ENCODE peak calls at places on chromosomes 5 and 9, in four cellular contexts. One of them, this sample, is unnamed.

GRCh38 chr5:154465169-154465568 is 12.9 kb downstream of the HAND1 start:
- DNase-seq in left lung: no peak
- DNase-seq in GM13977: no peak
- DNase-seq in GM12865: no peak
- DNase-seq in this sample: peak; percentile 33

GRCh38 chr9:123480096-123480495 is 124.1 kb downstream of the CRB2 start:
- DNase-seq in left lung: no peak
- DNase-seq in GM13977: no peak
- DNase-seq in GM12865: no peak
- DNase-seq in this sample: no peak

GRCh38 chr5:124007675-124008398 is 495.9 kb downstream of the CSNK1G3 start:
- DNase-seq in left lung: no peak
- DNase-seq in GM13977: no peak
- DNase-seq in GM12865: no peak
- DNase-seq in this sample: no peak

GRCh38 chr9:83024501-83025125 is 38.3 kb downstream of the RASEF start:
- DNase-seq in left lung: no peak
- DNase-seq in GM13977: no peak
- DNase-seq in GM12865: no peak
- DNase-seq in this sample: no peak

GRCh38 chr5:72503888-72504491 is 3.2 kb downstream of the ZNF366 start:
- DNase-seq in left lung: peak; percentile 37
- DNase-seq in GM13977: no peak
- DNase-seq in GM12865: no peak
- DNase-seq in this sample: no peak

GRCh38 chr5:173288632-173289031 is 39.6 kb downstream of the STC2 start:
- DNase-seq in left lung: no peak
- DNase-seq in GM13977: no peak
- DNase-seq in GM12865: no peak
- DNase-seq in this sample: no peak

GRCh38 chr9:74770508-74771261 is 117.0 kb downstream of the TRPM6 start:
- DNase-seq in left lung: peak; percentile 82
- DNase-seq in GM13977: peak; percentile 27
- DNase-seq in GM12865: peak; percentile 46
- DNase-seq in this sample: peak; percentile 51

GRCh38 chr9:124708633-124709032 is 62.5 kb downstream of the NR6A1 start:
- DNase-seq in left lung: no peak
- DNase-seq in GM13977: no peak
- DNase-seq in GM12865: no peak
- DNase-seq in this sample: no peak

GRCh38 chr9:91711755-91712591 is 238.1 kb downstream of the ROR2 start:
- DNase-seq in left lung: no peak
- DNase-seq in GM13977: peak; percentile 89
- DNase-seq in GM12865: peak; percentile 94
- DNase-seq in this sample: no peak

GRCh38 chr9:110452227-110452801 is 114.7 kb upstream of the TXNDC8 start:
- DNase-seq in left lung: no peak
- DNase-seq in GM13977: no peak
- DNase-seq in GM12865: peak; percentile 6
- DNase-seq in this sample: no peak

GRCh38 chr9:109012009-109012875 is 1.1 kb downstream of the CTNNAL1 start:
- DNase-seq in left lung: no peak
- DNase-seq in GM13977: peak; percentile 57
- DNase-seq in GM12865: peak; percentile 50
- DNase-seq in this sample: peak; percentile 51

GRCh38 chr9:120869726-120870125 is 7.3 kb downstream of the PHF19 start:
- DNase-seq in left lung: peak; percentile 77
- DNase-seq in GM13977: no peak
- DNase-seq in GM12865: no peak
- DNase-seq in this sample: no peak

GRCh38 chr5:112420111-112420864 is 1.2 kb upstream of the EPB41L4A start:
- DNase-seq in left lung: peak; percentile 91
- DNase-seq in GM13977: peak; percentile 81
- DNase-seq in GM12865: peak; percentile 86
- DNase-seq in this sample: peak; percentile 94

GRCh38 chr5:16913840-16914435 is 22.1 kb downstream of the MYO10 start:
- DNase-seq in left lung: no peak
- DNase-seq in GM13977: no peak
- DNase-seq in GM12865: no peak
- DNase-seq in this sample: peak; percentile 24

GRCh38 chr9:128495804-128496417 is 8.6 kb upstream of the GLE1 start:
- DNase-seq in left lung: no peak
- DNase-seq in GM13977: no peak
- DNase-seq in GM12865: no peak
- DNase-seq in this sample: no peak

GRCh38 chr5:81878333-81878732 is 93.5 kb upstream of the ATG10 start:
- DNase-seq in left lung: no peak
- DNase-seq in GM13977: no peak
- DNase-seq in GM12865: no peak
- DNase-seq in this sample: no peak

GRCh38 chr5:88051148-88051547 is 217.5 kb downstream of the TMEM161B start:
- DNase-seq in left lung: no peak
- DNase-seq in GM13977: no peak
- DNase-seq in GM12865: no peak
- DNase-seq in this sample: no peak

GRCh38 chr5:120368923-120369715 is 95.0 kb upstream of the PRR16 start:
- DNase-seq in left lung: no peak
- DNase-seq in GM13977: no peak
- DNase-seq in GM12865: no peak
- DNase-seq in this sample: peak; percentile 85

DNA sequence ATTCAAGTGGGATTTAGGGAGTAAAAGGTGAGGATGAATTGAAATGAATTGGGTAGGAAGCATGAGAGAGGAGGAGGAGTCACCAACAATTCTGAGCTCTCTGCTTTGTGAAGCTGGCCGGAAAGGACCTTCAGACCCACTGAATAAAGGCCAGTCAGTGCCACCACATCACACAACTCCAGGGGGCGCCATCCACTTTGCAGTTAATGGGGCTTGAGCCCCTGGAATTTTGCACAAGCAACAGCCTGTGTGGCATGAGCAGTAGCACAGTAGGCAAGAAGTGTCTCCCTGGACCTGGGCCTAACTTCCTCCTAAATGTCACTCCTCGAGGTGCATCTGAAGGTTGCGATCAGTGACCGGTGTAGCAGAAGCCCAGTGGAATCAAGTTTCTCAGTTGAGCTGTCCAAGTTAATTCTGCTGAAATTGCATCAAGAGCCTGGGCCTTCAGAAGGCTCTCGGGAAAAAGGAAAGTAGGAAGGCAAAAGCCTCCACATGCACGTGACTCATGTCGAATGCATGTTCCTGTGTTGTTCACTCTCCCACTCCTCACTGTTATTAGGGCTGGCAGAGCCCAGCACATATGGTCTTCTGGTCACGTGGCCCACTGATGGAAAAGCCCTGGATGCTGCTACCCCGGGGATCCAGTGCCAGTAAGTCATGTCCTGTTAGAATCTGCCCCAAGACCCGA is 27.8 kb upstream of the GLIS3 start:
- DNase-seq in left lung: no peak
- DNase-seq in GM13977: no peak
- DNase-seq in GM12865: no peak
- DNase-seq in this sample: no peak
- TF ChIP-seq CTCF in left lung: no peak
- TF ChIP-seq CTCF in GM13977: no peak
- TF ChIP-seq CTCF in GM12865: no peak
- TF ChIP-seq CTCF in this sample: no peak

GRCh38 chr9:71768388-71769174 is at the start of gene CEMIP2:
- DNase-seq in left lung: peak; percentile 99
- DNase-seq in GM13977: peak; percentile 89
- DNase-seq in GM12865: peak; percentile 86
- DNase-seq in this sample: peak; percentile 85

GRCh38 chr9:71772726-71773125 is 4.4 kb upstream of the CEMIP2 start:
- DNase-seq in left lung: no peak
- DNase-seq in GM13977: no peak
- DNase-seq in GM12865: no peak
- DNase-seq in this sample: no peak

GRCh38 chr9:71766663-71767062 is 1.6 kb downstream of the CEMIP2 start:
- DNase-seq in left lung: no peak
- DNase-seq in GM13977: peak; percentile 35
- DNase-seq in GM12865: peak; percentile 16
- DNase-seq in this sample: no peak

GRCh38 chr9:71767421-71768321 is 642 bp downstream of the CEMIP2 start:
- DNase-seq in left lung: peak; percentile 85
- DNase-seq in GM13977: no peak
- DNase-seq in GM12865: no peak
- DNase-seq in this sample: no peak

GRCh38 chr9:71769175-71770165 is 1.2 kb upstream of the CEMIP2 start:
- DNase-seq in left lung: peak; percentile 94
- DNase-seq in GM13977: peak; percentile 34
- DNase-seq in GM12865: peak; percentile 47
- DNase-seq in this sample: peak; percentile 88
- TF ChIP-seq CTCF in left lung: peak; percentile 6
- TF ChIP-seq CTCF in GM13977: peak; percentile 5
- TF ChIP-seq CTCF in GM12865: no peak
- TF ChIP-seq CTCF in this sample: no peak

DNA sequence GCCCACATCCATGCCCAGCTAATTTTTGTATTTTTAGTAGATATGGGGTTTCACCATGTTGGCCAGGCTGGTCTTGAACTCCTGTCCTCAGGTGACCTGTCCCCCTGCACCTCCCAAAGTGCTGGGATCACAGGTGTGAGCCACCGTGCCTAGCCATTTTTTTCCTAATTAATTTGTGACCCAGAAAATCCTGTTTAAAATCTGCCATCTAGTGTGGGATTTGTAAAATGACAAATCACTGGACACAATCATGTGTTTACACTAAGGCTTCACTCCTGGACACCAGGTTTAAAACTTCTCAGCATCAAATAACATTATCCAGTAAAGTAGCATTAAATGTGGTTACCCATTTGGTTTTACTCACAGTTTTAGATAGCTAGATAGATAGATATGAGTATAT is 18.6 kb upstream of the KDM4C start:
- DNase-seq in left lung: no peak
- DNase-seq in GM13977: no peak
- DNase-seq in GM12865: peak; percentile 34
- DNase-seq in this sample: no peak
- TF ChIP-seq CTCF in left lung: no peak
- TF ChIP-seq CTCF in GM13977: peak; percentile 45
- TF ChIP-seq CTCF in GM12865: peak; percentile 4
- TF ChIP-seq CTCF in this sample: no peak

DNA sequence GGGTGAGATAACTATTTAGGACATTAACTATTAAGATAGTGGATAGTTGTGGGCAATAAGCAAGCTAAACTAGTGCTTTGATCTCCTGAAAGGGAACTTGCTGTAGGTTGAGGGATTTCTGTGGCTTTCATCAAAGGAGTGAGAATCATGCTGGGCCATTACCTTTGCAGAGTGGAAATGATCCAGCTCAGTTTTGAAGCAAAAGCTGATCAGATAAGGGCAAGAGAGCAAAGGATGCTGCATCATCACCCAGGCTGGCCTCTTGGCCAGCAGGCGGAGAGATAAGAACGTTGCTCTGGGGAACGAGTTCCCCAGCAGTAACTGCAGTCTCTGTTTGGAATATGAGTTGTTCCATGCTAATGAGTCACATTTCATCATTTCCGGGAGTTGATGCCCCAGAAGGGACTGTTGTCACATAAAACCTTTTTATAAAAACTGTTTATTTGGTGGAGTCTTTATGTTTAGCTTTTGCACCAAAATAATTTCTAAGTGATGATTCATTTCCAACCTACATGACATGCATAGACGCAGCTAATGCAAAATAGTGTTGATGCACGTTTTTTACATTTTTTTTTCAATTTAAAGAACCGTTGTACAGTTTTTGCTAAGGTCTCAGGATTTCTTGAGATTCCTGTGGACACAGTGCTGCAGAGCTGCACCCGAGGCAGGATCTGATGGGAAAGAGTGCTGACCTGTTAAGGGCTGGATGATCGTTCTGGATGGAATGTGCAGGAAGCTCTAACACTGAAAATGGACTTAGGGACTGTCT is 99.3 kb downstream of the ACTBL2 start:
- DNase-seq in left lung: no peak
- DNase-seq in GM13977: no peak
- DNase-seq in GM12865: peak; percentile 22
- DNase-seq in this sample: peak; percentile 49
- TF ChIP-seq CTCF in left lung: no peak
- TF ChIP-seq CTCF in GM13977: no peak
- TF ChIP-seq CTCF in GM12865: no peak
- TF ChIP-seq CTCF in this sample: peak; percentile 27